ENCODE peak calls at places on chromosome 7, in ten cellular contexts. F is Peyer's patch; O is heart left ventricle; M is brain microvascular endothelial cell; H is mucosa of descending colon; N is sigmoid colon; D is GM12865; J is cardiac muscle cell; R is fibroblast of mammary gland; C is CD8-positive, alpha-beta T cell. K is an unnamed sample.
A peak's percentile ranks its signal among the peaks of the same experiment; 100 is the strongest.

GRCh38 chr7:30977896-30978564 is 14.3 kb downstream of the GHRHR start:
- DNase-seq in J (peak; percentile 33), H (no peak), D (peak; percentile 44), F (no peak), C (no peak), N (peak; percentile 53), M (no peak), O (no peak), R (peak; percentile 6), K (peak; percentile 55)

GRCh38 chr7:139830292-139830691 is 1.2 kb downstream of the TBXAS1 start:
- DNase-seq in C (no peak), J (peak; percentile 37), F (no peak), R (no peak), N (no peak), O (no peak), H (no peak), D (no peak), M (no peak), K (peak; percentile 32)

GRCh38 chr7:24141876-24142509 is 142.0 kb upstream of the NPY start:
- DNase-seq in R (no peak), M (no peak), H (no peak), D (no peak), C (no peak), J (no peak), O (no peak), F (no peak), N (no peak), K (no peak)

GRCh38 chr7:39609462-39610149 is 13.8 kb upstream of the RALA start:
- DNase-seq in R (no peak), N (no peak), C (no peak), M (no peak), F (no peak), O (peak; percentile 70), J (no peak), H (no peak), D (peak; percentile 16), K (no peak)

GRCh38 chr7:129952164-129952652 is 552 bp downstream of the UBE2H start:
- DNase-seq in J (peak; percentile 33), H (peak; percentile 77), R (peak; percentile 14), O (peak; percentile 75), M (no peak), D (peak; percentile 69), N (peak; percentile 71), F (peak; percentile 35), C (peak; percentile 26), K (peak; percentile 31)

GRCh38 chr7:18128846-18129245 is 101.2 kb upstream of the PRPS1L1 start:
- DNase-seq in C (no peak), J (no peak), R (no peak), H (no peak), N (no peak), D (no peak), F (no peak), M (no peak), O (no peak), K (no peak)

GRCh38 chr7:96090756-96091155 is 231.1 kb downstream of the SLC25A13 start:
- DNase-seq in J (no peak), R (no peak), M (no peak), D (no peak), H (no peak), F (no peak), N (no peak), O (no peak), C (no peak), K (no peak)

GRCh38 chr7:38840736-38841460 is 68.1 kb downstream of the VPS41 start:
- DNase-seq in J (peak; percentile 57), R (peak; percentile 84), O (no peak), M (peak; percentile 77), D (peak; percentile 16), F (no peak), N (no peak), H (no peak), C (no peak), K (peak; percentile 89)

GRCh38 chr7:132683967-132684690 is 107.9 kb upstream of the PLXNA4 start:
- DNase-seq in F (no peak), R (no peak), O (no peak), M (no peak), D (no peak), C (no peak), N (no peak), J (peak; percentile 10), H (no peak), K (peak; percentile 3)
- TF ChIP-seq CTCF in F (no peak), R (no peak), O (no peak), M (no peak), D (no peak), C (no peak), N (no peak), J (peak; percentile 11), H (no peak), K (no peak)

GRCh38 chr7:122302826-122303521 is 1.6 kb downstream of the FEZF1 start:
- DNase-seq in O (no peak), H (no peak), N (no peak), F (no peak), J (no peak), M (no peak), D (no peak), C (no peak), R (no peak), K (no peak)

GRCh38 chr7:122303522-122303970 is 1.0 kb downstream of the FEZF1 start:
- DNase-seq in F (no peak), J (no peak), N (no peak), O (no peak), D (no peak), R (no peak), M (no peak), C (no peak), H (no peak), K (no peak)

GRCh38 chr7:122304996-122305421 is 459 bp upstream of the FEZF1 start:
- DNase-seq in C (no peak), R (peak; percentile 51), J (no peak), D (no peak), O (no peak), H (no peak), N (no peak), M (no peak), F (no peak), K (peak; percentile 29)

GRCh38 chr7:122304604-122304975 is at the start of gene FEZF1:
- DNase-seq in H (no peak), J (no peak), M (no peak), R (no peak), N (no peak), O (no peak), C (no peak), D (no peak), F (no peak), K (no peak)

DNA sequence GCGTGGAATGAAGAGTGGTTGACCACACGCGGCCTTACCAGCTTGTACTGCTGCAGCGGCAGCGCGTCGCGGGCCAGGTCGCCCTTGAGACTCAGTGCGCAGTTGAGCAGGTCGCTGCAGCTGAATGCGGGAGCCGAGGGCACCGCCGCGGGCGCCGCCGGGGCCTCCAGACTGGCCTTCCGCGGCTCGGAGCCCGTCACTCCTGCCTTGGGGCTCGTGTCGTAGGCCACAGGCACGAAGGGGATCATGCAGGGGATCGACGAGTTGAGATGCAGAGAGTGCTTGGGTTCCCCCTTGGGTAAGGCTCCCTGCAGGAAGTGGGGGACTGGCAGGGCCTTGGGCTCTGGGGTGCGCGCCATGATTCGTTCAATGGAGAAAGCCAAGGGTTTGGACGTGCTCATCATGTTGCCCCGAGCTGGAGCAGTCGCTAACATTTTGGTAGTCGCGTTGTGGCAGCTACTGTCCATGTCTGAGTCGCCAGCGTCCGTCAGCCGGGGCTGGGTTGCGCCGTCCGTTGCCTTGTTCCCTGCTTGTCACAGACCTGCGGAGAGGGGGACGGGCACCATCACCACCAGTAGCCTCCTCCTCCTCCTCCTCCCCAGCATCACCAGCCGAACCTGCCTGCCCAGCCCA is 463 bp downstream of the FEZF1 start:
- DNase-seq in D (no peak), M (no peak), C (no peak), H (peak; percentile 46), R (no peak), F (no peak), J (no peak), O (no peak), N (no peak), K (no peak)
- H3K4me3 ChIP-seq in D (no peak overlapping the region), M (no peak overlapping the region), C (no peak overlapping the region), H (no peak overlapping the region), R (no peak overlapping the region), F (no peak overlapping the region), J (peak overlapping the region; percentile 20), O (no peak overlapping the region), N (no peak overlapping the region), K (no peak overlapping the region)

GRCh38 chr7:149797771-149798170 is 24.4 kb upstream of the ZNF467 start:
- DNase-seq in C (no peak), F (no peak), J (no peak), H (no peak), M (no peak), R (no peak), D (no peak), N (no peak), O (no peak), K (no peak)

GRCh38 chr7:149800169-149800555 is 26.8 kb upstream of the ZNF467 start:
- DNase-seq in N (no peak), O (no peak), C (no peak), J (no peak), R (no peak), F (no peak), M (no peak), D (no peak), H (no peak), K (no peak)

GRCh38 chr7:149801002-149801566 is 27.7 kb upstream of the ZNF467 start:
- DNase-seq in M (no peak), O (no peak), C (no peak), N (no peak), D (no peak), F (no peak), J (no peak), H (no peak), R (no peak), K (no peak)

GRCh38 chr7:149801816-149802215 is 28.4 kb upstream of the ZNF467 start:
- DNase-seq in F (no peak), O (no peak), M (no peak), R (no peak), H (no peak), N (no peak), J (no peak), D (no peak), C (no peak), K (no peak)

DNA sequence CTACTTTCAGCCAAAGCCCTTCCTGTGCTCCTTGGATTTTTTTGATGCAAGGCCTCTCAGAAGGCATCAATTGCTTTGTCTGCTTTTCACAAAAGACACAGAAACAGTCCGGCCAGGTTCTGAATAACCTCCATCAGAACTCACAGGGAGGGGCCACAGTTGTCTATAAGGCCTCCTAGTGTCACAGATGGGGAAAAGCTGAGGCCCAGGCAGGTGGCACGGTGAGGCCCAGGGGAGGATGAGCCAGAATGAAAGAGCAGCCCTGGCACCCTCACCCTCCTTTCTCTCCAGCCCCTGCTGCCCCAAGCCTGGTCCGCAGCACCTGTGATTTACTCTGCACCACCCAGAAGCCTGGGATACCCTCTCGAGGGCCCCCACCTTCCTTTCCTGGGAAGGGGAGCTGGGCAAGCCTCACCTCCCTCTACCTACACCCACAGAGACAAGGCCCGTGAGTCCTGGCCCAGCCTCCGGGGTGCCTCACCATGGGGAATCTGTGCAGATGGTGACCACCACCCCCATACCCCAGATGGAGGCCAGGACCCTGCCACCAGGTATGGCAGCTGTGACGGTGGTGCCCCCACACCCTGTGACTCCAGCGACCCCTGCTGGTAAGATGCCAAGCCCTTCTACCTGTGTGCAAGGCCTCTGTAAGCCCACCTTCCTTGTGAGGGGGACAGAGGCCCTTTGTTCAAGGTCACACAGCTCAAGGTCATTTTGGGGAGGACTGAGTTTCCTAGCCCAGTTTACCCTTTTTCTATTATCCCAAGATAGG is 26.2 kb upstream of the ZNF467 start:
- DNase-seq in F (peak; percentile 54), H (no peak), R (no peak), M (no peak), J (peak; percentile 7), C (peak; percentile 71), O (no peak), D (peak; percentile 48), N (no peak), K (peak; percentile 9)
- TF ChIP-seq CTCF in F (peak; percentile 35), H (no peak), R (no peak), M (peak; percentile 31), J (peak; percentile 29), C (peak; percentile 57), O (peak; percentile 17), D (peak; percentile 64), N (peak; percentile 13), K (peak; percentile 35)

GRCh38 chr7:158423190-158423555 is 164.4 kb downstream of the PTPRN2 start:
- DNase-seq in M (no peak), O (no peak), F (no peak), D (no peak), H (no peak), R (no peak), C (no peak), J (no peak), N (no peak), K (no peak)
- H3K4me3 ChIP-seq in M (no peak overlapping the region), O (no peak overlapping the region), F (no peak overlapping the region), D (no peak overlapping the region), H (no peak overlapping the region), R (no peak overlapping the region), C (no peak overlapping the region), J (no peak overlapping the region), N (no peak overlapping the region), K (no peak overlapping the region)

K was measured in choroid plexus epithelial cell.